ENCODE peak calls at places on chromosomes 11 and 22, in seven cellular contexts. S is heart right ventricle; D is SJSA1; O is A549; F is HCEC 1CT; C is stimulated activated CD4-positive, alpha-beta T cell treated with anti-CD3 and anti-CD28 coated beads, TNF-alpha, amount 100 ng/mL, for 4 hours; E is NCI-H510A treated with DMSO at 0.1 percent for 48 hours. R is an unnamed sample.

GRCh38 chr22:48433647-48434046 is 1394.0 kb downstream of the BRD1 start:
- DNase-seq in O (no peak), F (no peak), C (no peak), D (no peak), E (no peak), S (no peak), R (no peak)

GRCh38 chr11:35682230-35683195 is 19.9 kb downstream of the TRIM44 start:
- DNase-seq in E (peak), O (no peak), C (no peak), S (no peak), F (no peak), D (no peak), R (no peak)

GRCh38 chr11:87317441-87317840 is 279.7 kb downstream of the TMEM135 start:
- DNase-seq in C (no peak), S (no peak), E (no peak), O (no peak), D (no peak), F (no peak), R (no peak)

GRCh38 chr11:60482361-60482760 is 10.2 kb upstream of the MS4A12 start:
- DNase-seq in E (no peak), S (no peak), F (no peak), C (no peak), D (no peak), O (no peak), R (no peak)

GRCh38 chr11:74011360-74012071 is 2.6 kb upstream of the UCP3 start:
- DNase-seq in D (no peak), F (no peak), O (no peak), S (no peak), C (no peak), E (no peak), R (no peak)

GRCh38 chr22:18110194-18110943 is at the start of gene TUBA8:
- DNase-seq in O (no peak), E (peak), C (peak), S (no peak), F (peak), D (peak), R (no peak)

GRCh38 chr11:123505546-123506299 is 75.7 kb downstream of the GRAMD1B start:
- DNase-seq in O (no peak), D (no peak), F (no peak), C (no peak), S (no peak), E (no peak), R (no peak)

GRCh38 chr11:77074205-77074604 is 7.4 kb downstream of the CAPN5 start:
- DNase-seq in S (no peak), C (no peak), D (no peak), O (no peak), F (no peak), E (peak), R (no peak)

GRCh38 chr11:16945671-16946469 is 68.3 kb downstream of the PLEKHA7 start:
- DNase-seq in C (no peak), D (peak), F (peak), O (peak), S (peak), E (peak), R (peak)

GRCh38 chr22:50267591-50268390 is 2.4 kb downstream of the MAPK11 start:
- DNase-seq in O (peak), E (no peak), C (peak), F (no peak), D (no peak), S (peak), R (no peak)